ENCODE peak calls at places on chromosome 1, in ten cellular contexts. One of them, this sample, is unnamed.

GRCh38 chr1:78839704-78840277 is 166.7 kb downstream of the ADGRL4 start:
- DNase-seq in adipocyte: peak
- DNase-seq in activated effector memory CD4-positive, alpha-beta T cell treated with Interleukin-2 at 50 U/mL for 16 hours: no peak
- DNase-seq in GM23248: peak
- DNase-seq in KBM-7: peak
- DNase-seq in GM12865: peak
- DNase-seq in T-cell: no peak
- DNase-seq in upper lobe of right lung: no peak
- DNase-seq in mesenteric fat pad: no peak
- DNase-seq in epithelial cell of esophagus: peak
- DNase-seq in this sample: no peak

GRCh38 chr1:147919881-147920280 is 8.3 kb upstream of the GPR89B start:
- DNase-seq in epithelial cell of esophagus: peak
- DNase-seq in upper lobe of right lung: no peak
- DNase-seq in GM12865: no peak
- DNase-seq in mesenteric fat pad: no peak
- DNase-seq in activated effector memory CD4-positive, alpha-beta T cell treated with Interleukin-2 at 50 U/mL for 16 hours: no peak
- DNase-seq in T-cell: no peak
- DNase-seq in GM23248: peak
- DNase-seq in adipocyte: no peak
- DNase-seq in KBM-7: no peak
- DNase-seq in this sample: no peak

GRCh38 chr1:49318218-49318617 is 541.5 kb upstream of the BEND5 start:
- DNase-seq in GM12865: no peak
- DNase-seq in activated effector memory CD4-positive, alpha-beta T cell treated with Interleukin-2 at 50 U/mL for 16 hours: no peak
- DNase-seq in epithelial cell of esophagus: no peak
- DNase-seq in GM23248: no peak
- DNase-seq in adipocyte: no peak
- DNase-seq in mesenteric fat pad: no peak
- DNase-seq in upper lobe of right lung: no peak
- DNase-seq in T-cell: no peak
- DNase-seq in KBM-7: no peak
- DNase-seq in this sample: no peak

GRCh38 chr1:116856312-116856711 is 53.4 kb upstream of the PTGFRN start:
- DNase-seq in upper lobe of right lung: no peak
- DNase-seq in T-cell: no peak
- DNase-seq in GM23248: no peak
- DNase-seq in mesenteric fat pad: no peak
- DNase-seq in GM12865: no peak
- DNase-seq in activated effector memory CD4-positive, alpha-beta T cell treated with Interleukin-2 at 50 U/mL for 16 hours: no peak
- DNase-seq in KBM-7: no peak
- DNase-seq in epithelial cell of esophagus: no peak
- DNase-seq in adipocyte: no peak
- DNase-seq in this sample: no peak

GRCh38 chr1:202376247-202376646 is 27.7 kb downstream of the PPP1R12B start:
- DNase-seq in upper lobe of right lung: no peak
- DNase-seq in epithelial cell of esophagus: no peak
- DNase-seq in activated effector memory CD4-positive, alpha-beta T cell treated with Interleukin-2 at 50 U/mL for 16 hours: no peak
- DNase-seq in mesenteric fat pad: no peak
- DNase-seq in adipocyte: peak
- DNase-seq in T-cell: no peak
- DNase-seq in GM12865: no peak
- DNase-seq in GM23248: peak
- DNase-seq in KBM-7: no peak
- DNase-seq in this sample: no peak

GRCh38 chr1:93635614-93636543 is 45.8 kb downstream of the BCAR3 start:
- DNase-seq in upper lobe of right lung: no peak
- DNase-seq in adipocyte: no peak
- DNase-seq in GM23248: no peak
- DNase-seq in activated effector memory CD4-positive, alpha-beta T cell treated with Interleukin-2 at 50 U/mL for 16 hours: no peak
- DNase-seq in GM12865: no peak
- DNase-seq in T-cell: no peak
- DNase-seq in epithelial cell of esophagus: no peak
- DNase-seq in mesenteric fat pad: no peak
- DNase-seq in KBM-7: no peak
- DNase-seq in this sample: peak

GRCh38 chr1:10723317-10723716 is 73.1 kb downstream of the CASZ1 start:
- DNase-seq in upper lobe of right lung: no peak
- DNase-seq in adipocyte: no peak
- DNase-seq in GM23248: no peak
- DNase-seq in mesenteric fat pad: no peak
- DNase-seq in T-cell: no peak
- DNase-seq in GM12865: no peak
- DNase-seq in epithelial cell of esophagus: no peak
- DNase-seq in activated effector memory CD4-positive, alpha-beta T cell treated with Interleukin-2 at 50 U/mL for 16 hours: no peak
- DNase-seq in KBM-7: no peak
- DNase-seq in this sample: no peak

GRCh38 chr1:107668762-107669161 is 296.2 kb downstream of the VAV3 start:
- DNase-seq in adipocyte: peak
- DNase-seq in GM12865: no peak
- DNase-seq in KBM-7: no peak
- DNase-seq in activated effector memory CD4-positive, alpha-beta T cell treated with Interleukin-2 at 50 U/mL for 16 hours: no peak
- DNase-seq in GM23248: no peak
- DNase-seq in upper lobe of right lung: no peak
- DNase-seq in mesenteric fat pad: no peak
- DNase-seq in epithelial cell of esophagus: peak
- DNase-seq in T-cell: no peak
- DNase-seq in this sample: no peak

GRCh38 chr1:19113362-19114092 is 96.5 kb downstream of the UBR4 start:
- DNase-seq in KBM-7: peak
- DNase-seq in activated effector memory CD4-positive, alpha-beta T cell treated with Interleukin-2 at 50 U/mL for 16 hours: no peak
- DNase-seq in upper lobe of right lung: no peak
- DNase-seq in T-cell: peak
- DNase-seq in GM23248: peak
- DNase-seq in epithelial cell of esophagus: peak
- DNase-seq in GM12865: peak
- DNase-seq in mesenteric fat pad: no peak
- DNase-seq in adipocyte: peak
- DNase-seq in this sample: no peak

GRCh38 chr1:183365093-183365492 is 53.1 kb downstream of the NMNAT2 start:
- DNase-seq in mesenteric fat pad: no peak
- DNase-seq in upper lobe of right lung: no peak
- DNase-seq in activated effector memory CD4-positive, alpha-beta T cell treated with Interleukin-2 at 50 U/mL for 16 hours: no peak
- DNase-seq in GM23248: no peak
- DNase-seq in T-cell: no peak
- DNase-seq in adipocyte: no peak
- DNase-seq in GM12865: no peak
- DNase-seq in epithelial cell of esophagus: no peak
- DNase-seq in KBM-7: no peak
- DNase-seq in this sample: no peak

GRCh38 chr1:25971044-25971881 is 26.6 kb downstream of the PAFAH2 start:
- DNase-seq in T-cell: peak
- DNase-seq in mesenteric fat pad: peak
- DNase-seq in upper lobe of right lung: no peak
- DNase-seq in GM23248: no peak
- DNase-seq in KBM-7: peak
- DNase-seq in adipocyte: no peak
- DNase-seq in activated effector memory CD4-positive, alpha-beta T cell treated with Interleukin-2 at 50 U/mL for 16 hours: peak
- DNase-seq in epithelial cell of esophagus: no peak
- DNase-seq in GM12865: peak
- DNase-seq in this sample: no peak

GRCh38 chr1:96096138-96097011 is 625.2 kb upstream of the PTBP2 start:
- DNase-seq in mesenteric fat pad: no peak
- DNase-seq in epithelial cell of esophagus: peak
- DNase-seq in GM12865: no peak
- DNase-seq in T-cell: no peak
- DNase-seq in KBM-7: no peak
- DNase-seq in GM23248: no peak
- DNase-seq in activated effector memory CD4-positive, alpha-beta T cell treated with Interleukin-2 at 50 U/mL for 16 hours: no peak
- DNase-seq in adipocyte: no peak
- DNase-seq in upper lobe of right lung: no peak
- DNase-seq in this sample: no peak

GRCh38 chr1:221699582-221700519 is 42.0 kb downstream of the DUSP10 start:
- DNase-seq in upper lobe of right lung: no peak
- DNase-seq in KBM-7: no peak
- DNase-seq in epithelial cell of esophagus: no peak
- DNase-seq in T-cell: no peak
- DNase-seq in mesenteric fat pad: no peak
- DNase-seq in GM23248: peak
- DNase-seq in GM12865: no peak
- DNase-seq in adipocyte: peak
- DNase-seq in activated effector memory CD4-positive, alpha-beta T cell treated with Interleukin-2 at 50 U/mL for 16 hours: no peak
- DNase-seq in this sample: no peak

GRCh38 chr1:2368053-2368744 is 23.2 kb downstream of the MORN1 start:
- DNase-seq in epithelial cell of esophagus: no peak
- DNase-seq in GM23248: no peak
- DNase-seq in activated effector memory CD4-positive, alpha-beta T cell treated with Interleukin-2 at 50 U/mL for 16 hours: no peak
- DNase-seq in adipocyte: no peak
- DNase-seq in mesenteric fat pad: no peak
- DNase-seq in KBM-7: no peak
- DNase-seq in GM12865: no peak
- DNase-seq in upper lobe of right lung: peak
- DNase-seq in T-cell: no peak
- DNase-seq in this sample: no peak

GRCh38 chr1:107739183-107739582 is 225.8 kb downstream of the VAV3 start:
- DNase-seq in adipocyte: no peak
- DNase-seq in activated effector memory CD4-positive, alpha-beta T cell treated with Interleukin-2 at 50 U/mL for 16 hours: no peak
- DNase-seq in epithelial cell of esophagus: no peak
- DNase-seq in T-cell: no peak
- DNase-seq in GM23248: no peak
- DNase-seq in mesenteric fat pad: no peak
- DNase-seq in upper lobe of right lung: no peak
- DNase-seq in KBM-7: peak
- DNase-seq in GM12865: no peak
- DNase-seq in this sample: no peak

GRCh38 chr1:50305808-50306207 is 117.4 kb downstream of the DMRTA2 start:
- DNase-seq in GM23248: no peak
- DNase-seq in KBM-7: no peak
- DNase-seq in GM12865: no peak
- DNase-seq in epithelial cell of esophagus: no peak
- DNase-seq in activated effector memory CD4-positive, alpha-beta T cell treated with Interleukin-2 at 50 U/mL for 16 hours: no peak
- DNase-seq in adipocyte: no peak
- DNase-seq in T-cell: no peak
- DNase-seq in upper lobe of right lung: no peak
- DNase-seq in mesenteric fat pad: no peak
- DNase-seq in this sample: no peak

GRCh38 chr1:77680173-77680572 is 2.3 kb downstream of the ZZZ3 start:
- DNase-seq in KBM-7: peak
- DNase-seq in epithelial cell of esophagus: no peak
- DNase-seq in GM12865: no peak
- DNase-seq in activated effector memory CD4-positive, alpha-beta T cell treated with Interleukin-2 at 50 U/mL for 16 hours: no peak
- DNase-seq in T-cell: no peak
- DNase-seq in mesenteric fat pad: no peak
- DNase-seq in upper lobe of right lung: no peak
- DNase-seq in adipocyte: no peak
- DNase-seq in GM23248: no peak
- DNase-seq in this sample: no peak

GRCh38 chr1:58768971-58769808 is 14.7 kb downstream of the JUN start:
- DNase-seq in KBM-7: peak
- DNase-seq in GM12865: peak
- DNase-seq in mesenteric fat pad: no peak
- DNase-seq in activated effector memory CD4-positive, alpha-beta T cell treated with Interleukin-2 at 50 U/mL for 16 hours: no peak
- DNase-seq in GM23248: peak
- DNase-seq in upper lobe of right lung: peak
- DNase-seq in epithelial cell of esophagus: peak
- DNase-seq in T-cell: peak
- DNase-seq in adipocyte: peak
- DNase-seq in this sample: peak